ENCODE peak calls at places on chromosomes 5 and 9, in five cellular contexts. R is transverse colon, F is mesendoderm, V is fibroblast of lung, M is tibial nerve. E is an unnamed sample. For H3K4me1, the result is how much of the 10 kb centered on the place peaks cover.

GRCh38 chr5:77210091-77211012 is at the start of gene PDE8B:
- DNase-seq in R (no peak), F (no peak), V (no peak), M (no peak), E (peak)

GRCh38 chr5:16593013-16593412 is 23.8 kb downstream of the RETREG1 start:
- DNase-seq in R (no peak), F (no peak), V (peak), M (no peak), E (no peak)

GRCh38 chr5:88680253-88681132 is 202.5 kb downstream of the MEF2C start:
- DNase-seq in R (peak), F (peak), V (peak), M (peak), E (peak)

GRCh38 chr9:71076096-71076495 is 45.3 kb downstream of the TRPM3 start:
- DNase-seq in R (no peak), F (no peak), V (no peak), M (no peak), E (no peak)

GRCh38 chr5:167361841-167362240 is 929.6 kb upstream of the WWC1 start:
- DNase-seq in R (no peak), F (no peak), V (peak), M (no peak), E (no peak)

GRCh38 chr5:134432174-134432573 is 20.5 kb upstream of the CDKN2AIPNL start:
- DNase-seq in R (no peak), F (no peak), V (no peak), M (no peak), E (no peak)

GRCh38 chr9:116187570-116188170 is 34.1 kb downstream of the PAPPA start:
- DNase-seq in R (no peak), F (no peak), V (no peak), M (no peak), E (no peak)

GRCh38 chr9:137295313-137296213 is 6.5 kb downstream of the NRARP start:
- DNase-seq in R (peak), F (no peak), V (no peak), M (no peak), E (peak)

GRCh38 chr9:136225366-136225747 is 20.3 kb downstream of the QSOX2 start:
- DNase-seq in R (peak), F (no peak), V (no peak), M (no peak), E (no peak)

GRCh38 chr5:169219961-169220360 is 81.0 kb downstream of the SLIT3 start:
- DNase-seq in R (no peak), F (no peak), V (no peak), M (no peak), E (no peak)

GRCh38 chr9:136847827-136848392 is 1.3 kb upstream of the PHPT1 start:
- DNase-seq in R (peak), F (peak), V (peak), M (peak), E (peak)

GRCh38 chr5:7415123-7415522 is 19.2 kb downstream of the ADCY2 start:
- DNase-seq in R (no peak), F (no peak), V (no peak), M (no peak), E (no peak)

GRCh38 chr9:96302021-96302420 is at the start of gene HSD17B3:
- DNase-seq in R (no peak), F (no peak), V (peak), M (no peak), E (no peak)

GRCh38 chr9:12846035-12846434 is 71.2 kb downstream of the LURAP1L start:
- DNase-seq in R (no peak), F (no peak), V (no peak), M (no peak), E (no peak)

GRCh38 chr5:145510324-145510723 is 324.8 kb downstream of the PRELID2 start:
- DNase-seq in R (no peak), F (no peak), V (peak), M (peak), E (no peak)

GRCh38 chr5:151047814-151048425 is 27.5 kb downstream of the GPX3 start:
- DNase-seq in R (no peak), F (peak), V (no peak), M (no peak), E (peak)

GRCh38 chr5:61069150-61069549 is 93.1 kb downstream of the SMIM15 start:
- DNase-seq in R (no peak), F (no peak), V (no peak), M (no peak), E (no peak)

GRCh38 chr9:129094387-129095169 is 13.7 kb downstream of the DOLPP1 start:
- DNase-seq in R (no peak), F (no peak), V (no peak), M (no peak), E (no peak)

GRCh38 chr5:76678056-76678455 is 37.9 kb upstream of the F2R start:
- DNase-seq in R (no peak), F (no peak), V (no peak), M (no peak), E (no peak)

GRCh38 chr5:77993799-77994318 is 217.7 kb upstream of the TBCA start:
- DNase-seq in R (no peak), F (no peak), V (no peak), M (no peak), E (no peak)

DNA sequence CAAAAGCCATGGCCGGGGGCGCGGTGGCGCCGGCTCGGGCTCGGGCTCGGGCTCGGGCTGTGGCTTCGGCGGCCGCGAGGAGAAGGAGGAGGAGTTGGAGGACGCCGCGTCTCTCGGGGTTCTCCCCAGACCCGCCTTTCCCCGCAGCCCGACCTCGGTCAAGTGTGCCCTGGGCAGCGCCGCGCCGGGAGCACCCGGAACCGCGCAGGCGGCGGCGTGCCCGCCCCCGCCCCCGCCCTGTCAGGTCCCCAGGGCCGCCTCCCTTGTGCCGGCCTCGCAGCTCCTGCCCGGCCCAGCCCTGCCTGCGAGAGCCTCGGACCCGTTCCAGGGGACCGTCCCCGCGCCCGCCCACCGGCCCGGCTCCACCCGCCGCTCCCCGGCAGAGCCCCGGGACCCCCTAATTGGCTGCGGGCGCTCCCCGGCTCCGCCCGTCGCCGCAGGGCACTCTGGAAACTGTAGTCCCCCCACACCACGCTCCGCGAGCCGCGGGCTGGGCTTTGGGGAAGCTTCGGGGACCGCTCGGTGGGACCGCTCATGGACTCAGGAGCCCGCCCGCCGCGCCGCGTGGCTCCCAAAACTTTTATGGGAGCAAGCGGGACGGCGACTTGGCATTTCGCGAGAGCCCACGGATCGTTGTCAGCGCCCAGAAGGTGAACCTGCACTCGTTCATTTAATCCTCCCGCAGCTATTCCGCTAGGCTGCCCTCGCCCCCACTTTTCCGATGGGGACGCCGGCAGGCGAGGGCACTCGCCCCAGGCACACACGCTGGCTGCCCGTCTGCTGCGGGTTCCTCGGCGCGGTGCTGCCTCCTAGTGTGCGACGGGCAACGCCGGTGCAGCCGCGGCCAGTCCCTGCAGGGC is at the start of gene STK10:
- DNase-seq in R (peak), F (peak), V (peak), M (peak), E (peak)
- H3K4me3 ChIP-seq in R (peak), F (peak), V (peak), M (peak), E (peak)

DNA sequence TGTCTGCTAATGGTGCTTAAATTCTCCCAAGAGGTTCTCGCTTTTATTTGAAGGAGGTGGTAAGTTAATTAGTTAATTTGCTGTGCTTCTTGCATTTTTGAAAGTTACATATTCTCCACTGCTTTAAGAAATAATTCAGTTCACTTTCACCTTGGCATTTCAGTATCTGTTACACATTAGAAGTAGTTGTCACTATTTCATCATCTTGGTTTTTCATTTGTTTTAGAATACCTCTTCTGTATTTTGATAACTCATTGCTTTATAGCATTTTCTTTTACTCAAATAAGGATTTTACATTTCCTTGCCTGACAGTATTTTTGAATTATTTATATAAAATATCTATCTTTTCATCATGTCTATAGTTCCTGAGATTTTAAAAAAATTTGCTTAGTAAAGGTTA is 9.2 kb downstream of the NIPSNAP3B start:
- DNase-seq in R (no peak), F (no peak), V (no peak), M (no peak), E (no peak)
- H3K4me1 ChIP-seq in R (under half), F (under half), V (under half), M (under half), E (under half)

GRCh38 chr5:127290946-127291763 is 559 bp downstream of the MEGF10 start:
- DNase-seq in R (peak), F (peak), V (no peak), M (no peak), E (peak)
- H3K4me3 ChIP-seq in R (no peak), F (peak), V (no peak), M (peak), E (peak)

DNA sequence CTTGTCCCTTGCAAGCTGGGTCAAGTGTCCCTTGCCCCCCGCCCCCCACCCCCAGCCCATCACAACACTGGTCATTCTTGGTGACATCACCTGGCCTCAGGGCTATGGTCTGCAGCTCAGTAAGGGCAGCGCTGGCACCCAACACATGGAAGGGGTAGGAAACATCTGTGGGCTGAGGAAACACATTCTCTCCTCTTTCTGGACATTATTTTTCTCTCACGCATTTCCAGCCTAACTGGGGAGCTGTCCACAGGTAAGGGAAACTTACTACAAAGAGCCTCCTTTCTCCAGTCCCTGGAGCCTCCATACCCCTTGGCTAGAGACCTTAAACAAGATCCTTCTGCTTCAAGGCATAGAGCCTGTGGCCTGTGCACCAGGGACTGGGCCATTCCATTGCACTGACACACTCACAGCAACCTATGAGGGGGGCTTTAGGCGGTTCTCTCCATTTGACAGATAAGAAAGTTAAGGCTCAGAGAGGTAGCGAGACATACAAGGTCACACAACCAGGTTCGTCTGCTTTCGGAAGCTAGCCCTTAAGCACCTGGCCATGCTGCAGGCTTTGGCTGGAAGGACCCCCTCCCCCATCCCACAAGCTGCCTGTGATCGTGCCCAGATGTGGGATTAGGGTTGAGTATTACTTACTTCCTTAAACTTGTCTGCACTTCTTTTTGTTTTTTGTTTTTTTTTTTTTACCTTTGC is 40.7 kb downstream of the CXXC5 start:
- DNase-seq in R (no peak), F (peak), V (no peak), M (no peak), E (peak)
- H3K4me1 ChIP-seq in R (under half), F (under half), V (under half), M (half or more), E (under half)

GRCh38 chr5:120778491-120779293 is 314.6 kb downstream of the PRR16 start:
- DNase-seq in R (no peak), F (no peak), V (peak), M (no peak), E (no peak)

DNA sequence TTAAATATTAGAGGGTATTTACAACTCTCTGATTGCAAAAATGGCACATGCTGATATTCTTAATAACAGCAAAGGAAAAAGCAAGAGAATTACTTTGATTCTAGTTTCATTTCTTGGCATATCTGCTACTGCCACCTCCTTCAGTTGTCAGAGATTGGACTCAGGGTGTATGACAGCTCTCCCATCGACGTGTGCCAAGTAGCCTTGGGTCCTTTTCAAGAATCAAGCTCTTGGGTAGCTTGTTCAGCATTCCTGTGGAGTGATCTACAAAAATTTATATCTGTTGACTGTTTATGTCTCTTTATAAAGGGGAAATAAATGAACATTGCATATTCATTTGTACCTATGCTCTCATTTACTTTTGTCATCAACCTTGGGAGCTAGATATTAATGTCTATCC is 315.6 kb downstream of the PRR16 start:
- DNase-seq in R (no peak), F (no peak), V (peak), M (no peak), E (no peak)
- H3K4me3 ChIP-seq in R (no peak), F (no peak), V (peak), M (no peak), E (no peak)

DNA sequence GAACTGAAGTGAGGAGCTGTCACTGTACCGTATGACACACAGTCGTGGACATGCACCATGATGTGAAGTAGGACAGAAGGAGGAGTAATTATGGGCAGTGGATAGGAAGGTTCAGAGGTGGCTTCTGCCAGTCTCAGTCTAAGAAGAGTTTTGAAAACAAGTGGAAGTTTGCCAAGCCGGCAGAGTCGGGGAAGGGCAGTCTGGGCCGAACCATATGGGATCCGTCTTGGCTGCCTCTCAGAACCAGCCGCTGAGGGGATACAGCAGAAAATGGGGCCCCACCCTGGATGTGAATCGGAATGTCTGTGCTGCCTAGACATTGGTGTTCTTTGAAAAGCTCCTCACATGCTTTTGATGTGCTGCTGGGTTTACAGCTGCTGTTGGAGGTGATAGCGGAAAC is 11.1 kb downstream of the SNX18 start:
- DNase-seq in R (no peak), F (no peak), V (no peak), M (no peak), E (no peak)
- H3K4me1 ChIP-seq in R (under half), F (under half), V (under half), M (under half), E (under half)

GRCh38 chr9:97307091-97307490 is 368 bp upstream of the CCDC180 start:
- DNase-seq in R (peak), F (peak), V (peak), M (peak), E (peak)
- H3K4me3 ChIP-seq in R (no peak), F (no peak), V (no peak), M (no peak), E (peak)